ENCODE peak calls at places on chromosomes 13 and 19, in five cellular contexts. One of them, this sample, is unnamed.

GRCh38 chr19:48897181-48897580 is 1.4 kb downstream of the TULP2 start:
- DNase-seq in neural crest cell: no peak
- DNase-seq in COLO829: no peak
- DNase-seq in stimulated activated CD8-positive, alpha-beta memory T cell treated with anti-CD3 and anti-CD28 coated beads, Interleukin-7, amount 100 ng/mL, for 1 hour: no peak
- DNase-seq in CD8-positive, alpha-beta T cell: no peak
- DNase-seq in this sample: no peak

GRCh38 chr13:75345191-75345590 is 136.8 kb downstream of the TBC1D4 start:
- DNase-seq in neural crest cell: no peak
- DNase-seq in COLO829: no peak
- DNase-seq in stimulated activated CD8-positive, alpha-beta memory T cell treated with anti-CD3 and anti-CD28 coated beads, Interleukin-7, amount 100 ng/mL, for 1 hour: no peak
- DNase-seq in CD8-positive, alpha-beta T cell: no peak
- DNase-seq in this sample: no peak

GRCh38 chr13:41916173-41916954 is 44.5 kb downstream of the VWA8 start:
- DNase-seq in CD8-positive, alpha-beta T cell: no peak
- DNase-seq in stimulated activated CD8-positive, alpha-beta memory T cell treated with anti-CD3 and anti-CD28 coated beads, Interleukin-7, amount 100 ng/mL, for 1 hour: no peak
- DNase-seq in COLO829: peak; percentile 69
- DNase-seq in neural crest cell: no peak
- DNase-seq in this sample: no peak

GRCh38 chr13:66635526-66635925 is 594.6 kb downstream of the PCDH9 start:
- DNase-seq in COLO829: peak; percentile 43
- DNase-seq in CD8-positive, alpha-beta T cell: no peak
- DNase-seq in stimulated activated CD8-positive, alpha-beta memory T cell treated with anti-CD3 and anti-CD28 coated beads, Interleukin-7, amount 100 ng/mL, for 1 hour: no peak
- DNase-seq in neural crest cell: no peak
- DNase-seq in this sample: no peak

GRCh38 chr19:3336680-3337523 is 29.5 kb upstream of the NFIC start:
- DNase-seq in CD8-positive, alpha-beta T cell: no peak
- DNase-seq in COLO829: no peak
- DNase-seq in stimulated activated CD8-positive, alpha-beta memory T cell treated with anti-CD3 and anti-CD28 coated beads, Interleukin-7, amount 100 ng/mL, for 1 hour: no peak
- DNase-seq in neural crest cell: no peak
- DNase-seq in this sample: peak; percentile 97

GRCh38 chr13:67063036-67063435 is 167.1 kb downstream of the PCDH9 start:
- DNase-seq in COLO829: no peak
- DNase-seq in CD8-positive, alpha-beta T cell: no peak
- DNase-seq in stimulated activated CD8-positive, alpha-beta memory T cell treated with anti-CD3 and anti-CD28 coated beads, Interleukin-7, amount 100 ng/mL, for 1 hour: no peak
- DNase-seq in neural crest cell: no peak
- DNase-seq in this sample: no peak

GRCh38 chr13:113291129-113291528 is 5.9 kb upstream of the LAMP1 start:
- DNase-seq in stimulated activated CD8-positive, alpha-beta memory T cell treated with anti-CD3 and anti-CD28 coated beads, Interleukin-7, amount 100 ng/mL, for 1 hour: no peak
- DNase-seq in CD8-positive, alpha-beta T cell: no peak
- DNase-seq in neural crest cell: no peak
- DNase-seq in COLO829: no peak
- DNase-seq in this sample: no peak

GRCh38 chr13:109881961-109882558 is 95.7 kb upstream of the IRS2 start:
- DNase-seq in stimulated activated CD8-positive, alpha-beta memory T cell treated with anti-CD3 and anti-CD28 coated beads, Interleukin-7, amount 100 ng/mL, for 1 hour: no peak
- DNase-seq in COLO829: no peak
- DNase-seq in CD8-positive, alpha-beta T cell: no peak
- DNase-seq in neural crest cell: no peak
- DNase-seq in this sample: no peak

GRCh38 chr19:14472202-14472961 is 2.8 kb downstream of the PTGER1 start:
- DNase-seq in COLO829: no peak
- DNase-seq in stimulated activated CD8-positive, alpha-beta memory T cell treated with anti-CD3 and anti-CD28 coated beads, Interleukin-7, amount 100 ng/mL, for 1 hour: peak; percentile 83
- DNase-seq in CD8-positive, alpha-beta T cell: peak; percentile 94
- DNase-seq in neural crest cell: peak; percentile 95
- DNase-seq in this sample: no peak

GRCh38 chr19:23365222-23365621 is 30.0 kb downstream of the ZNF91 start:
- DNase-seq in COLO829: no peak
- DNase-seq in neural crest cell: no peak
- DNase-seq in stimulated activated CD8-positive, alpha-beta memory T cell treated with anti-CD3 and anti-CD28 coated beads, Interleukin-7, amount 100 ng/mL, for 1 hour: no peak
- DNase-seq in CD8-positive, alpha-beta T cell: no peak
- DNase-seq in this sample: no peak

GRCh38 chr19:38233740-38234251 is 9.8 kb upstream of the DPF1 start:
- DNase-seq in stimulated activated CD8-positive, alpha-beta memory T cell treated with anti-CD3 and anti-CD28 coated beads, Interleukin-7, amount 100 ng/mL, for 1 hour: peak; percentile 72
- DNase-seq in neural crest cell: peak; percentile 94
- DNase-seq in COLO829: peak; percentile 76
- DNase-seq in CD8-positive, alpha-beta T cell: peak; percentile 80
- DNase-seq in this sample: peak; percentile 36

GRCh38 chr13:22749626-22750025 is 431.2 kb upstream of the SGCG start:
- DNase-seq in COLO829: no peak
- DNase-seq in stimulated activated CD8-positive, alpha-beta memory T cell treated with anti-CD3 and anti-CD28 coated beads, Interleukin-7, amount 100 ng/mL, for 1 hour: no peak
- DNase-seq in neural crest cell: no peak
- DNase-seq in CD8-positive, alpha-beta T cell: no peak
- DNase-seq in this sample: no peak

GRCh38 chr19:20503536-20503935 is 62.0 kb downstream of the ZNF737 start:
- DNase-seq in CD8-positive, alpha-beta T cell: no peak
- DNase-seq in stimulated activated CD8-positive, alpha-beta memory T cell treated with anti-CD3 and anti-CD28 coated beads, Interleukin-7, amount 100 ng/mL, for 1 hour: no peak
- DNase-seq in neural crest cell: no peak
- DNase-seq in COLO829: no peak
- DNase-seq in this sample: no peak

GRCh38 chr13:51252954-51253531 is 30.8 kb downstream of the FAM124A start:
- DNase-seq in COLO829: no peak
- DNase-seq in CD8-positive, alpha-beta T cell: no peak
- DNase-seq in stimulated activated CD8-positive, alpha-beta memory T cell treated with anti-CD3 and anti-CD28 coated beads, Interleukin-7, amount 100 ng/mL, for 1 hour: no peak
- DNase-seq in neural crest cell: no peak
- DNase-seq in this sample: no peak

GRCh38 chr19:54159352-54160181 is at the start of gene LENG1:
- DNase-seq in CD8-positive, alpha-beta T cell: peak; percentile 96
- DNase-seq in COLO829: peak; percentile 98
- DNase-seq in stimulated activated CD8-positive, alpha-beta memory T cell treated with anti-CD3 and anti-CD28 coated beads, Interleukin-7, amount 100 ng/mL, for 1 hour: peak; percentile 94
- DNase-seq in neural crest cell: peak; percentile 91
- DNase-seq in this sample: peak; percentile 100

GRCh38 chr19:56076413-56076998 is 44.6 kb downstream of the ZNF787 start:
- DNase-seq in neural crest cell: peak; percentile 76
- DNase-seq in COLO829: peak; percentile 62
- DNase-seq in CD8-positive, alpha-beta T cell: peak; percentile 33
- DNase-seq in stimulated activated CD8-positive, alpha-beta memory T cell treated with anti-CD3 and anti-CD28 coated beads, Interleukin-7, amount 100 ng/mL, for 1 hour: no peak
- DNase-seq in this sample: no peak

GRCh38 chr19:33251076-33251475 is 25.4 kb upstream of the SLC7A10 start:
- DNase-seq in stimulated activated CD8-positive, alpha-beta memory T cell treated with anti-CD3 and anti-CD28 coated beads, Interleukin-7, amount 100 ng/mL, for 1 hour: no peak
- DNase-seq in COLO829: no peak
- DNase-seq in neural crest cell: no peak
- DNase-seq in CD8-positive, alpha-beta T cell: no peak
- DNase-seq in this sample: no peak

GRCh38 chr13:112689498-112690241 is at the start of gene ATP11A:
- DNase-seq in neural crest cell: peak; percentile 85
- DNase-seq in CD8-positive, alpha-beta T cell: peak; percentile 69
- DNase-seq in COLO829: peak; percentile 87
- DNase-seq in stimulated activated CD8-positive, alpha-beta memory T cell treated with anti-CD3 and anti-CD28 coated beads, Interleukin-7, amount 100 ng/mL, for 1 hour: peak; percentile 48
- DNase-seq in this sample: peak; percentile 89

GRCh38 chr19:41297628-41298326 is 12.2 kb upstream of the CCDC97 start:
- DNase-seq in COLO829: no peak
- DNase-seq in neural crest cell: no peak
- DNase-seq in stimulated activated CD8-positive, alpha-beta memory T cell treated with anti-CD3 and anti-CD28 coated beads, Interleukin-7, amount 100 ng/mL, for 1 hour: no peak
- DNase-seq in CD8-positive, alpha-beta T cell: peak; percentile 31
- DNase-seq in this sample: no peak

GRCh38 chr13:38350114-38350617 is 515 bp downstream of the UFM1 start:
- DNase-seq in CD8-positive, alpha-beta T cell: peak; percentile 30
- DNase-seq in neural crest cell: no peak
- DNase-seq in COLO829: peak; percentile 25
- DNase-seq in stimulated activated CD8-positive, alpha-beta memory T cell treated with anti-CD3 and anti-CD28 coated beads, Interleukin-7, amount 100 ng/mL, for 1 hour: peak; percentile 27
- DNase-seq in this sample: peak; percentile 59

GRCh38 chr13:45996631-45997030 is 55.9 kb downstream of the ZC3H13 start:
- DNase-seq in stimulated activated CD8-positive, alpha-beta memory T cell treated with anti-CD3 and anti-CD28 coated beads, Interleukin-7, amount 100 ng/mL, for 1 hour: no peak
- DNase-seq in CD8-positive, alpha-beta T cell: no peak
- DNase-seq in neural crest cell: no peak
- DNase-seq in COLO829: no peak
- DNase-seq in this sample: no peak

GRCh38 chr19:48611872-48612271 is 3.0 kb downstream of the FAM83E start:
- DNase-seq in CD8-positive, alpha-beta T cell: no peak
- DNase-seq in stimulated activated CD8-positive, alpha-beta memory T cell treated with anti-CD3 and anti-CD28 coated beads, Interleukin-7, amount 100 ng/mL, for 1 hour: no peak
- DNase-seq in neural crest cell: no peak
- DNase-seq in COLO829: no peak
- DNase-seq in this sample: no peak

GRCh38 chr19:14565298-14565679 is 6.6 kb downstream of the NDUFB7 start:
- DNase-seq in stimulated activated CD8-positive, alpha-beta memory T cell treated with anti-CD3 and anti-CD28 coated beads, Interleukin-7, amount 100 ng/mL, for 1 hour: no peak
- DNase-seq in CD8-positive, alpha-beta T cell: no peak
- DNase-seq in COLO829: no peak
- DNase-seq in neural crest cell: no peak
- DNase-seq in this sample: no peak

GRCh38 chr19:48826606-48827020 is 9.7 kb downstream of the HSD17B14 start:
- DNase-seq in stimulated activated CD8-positive, alpha-beta memory T cell treated with anti-CD3 and anti-CD28 coated beads, Interleukin-7, amount 100 ng/mL, for 1 hour: no peak
- DNase-seq in neural crest cell: no peak
- DNase-seq in CD8-positive, alpha-beta T cell: no peak
- DNase-seq in COLO829: no peak
- DNase-seq in this sample: no peak

GRCh38 chr13:114129649-114130062 is 2.8 kb downstream of the RASA3 start:
- DNase-seq in CD8-positive, alpha-beta T cell: peak; percentile 50
- DNase-seq in neural crest cell: no peak
- DNase-seq in stimulated activated CD8-positive, alpha-beta memory T cell treated with anti-CD3 and anti-CD28 coated beads, Interleukin-7, amount 100 ng/mL, for 1 hour: no peak
- DNase-seq in COLO829: no peak
- DNase-seq in this sample: no peak

GRCh38 chr19:27793128-27793643 is 1419.8 kb downstream of the UQCRFS1 start:
- DNase-seq in neural crest cell: no peak
- DNase-seq in COLO829: peak; percentile 85
- DNase-seq in CD8-positive, alpha-beta T cell: peak; percentile 62
- DNase-seq in stimulated activated CD8-positive, alpha-beta memory T cell treated with anti-CD3 and anti-CD28 coated beads, Interleukin-7, amount 100 ng/mL, for 1 hour: no peak
- DNase-seq in this sample: peak; percentile 62

GRCh38 chr13:23671367-23671766 is 101.2 kb downstream of the TNFRSF19 start:
- DNase-seq in CD8-positive, alpha-beta T cell: no peak
- DNase-seq in neural crest cell: no peak
- DNase-seq in stimulated activated CD8-positive, alpha-beta memory T cell treated with anti-CD3 and anti-CD28 coated beads, Interleukin-7, amount 100 ng/mL, for 1 hour: no peak
- DNase-seq in COLO829: no peak
- DNase-seq in this sample: no peak

GRCh38 chr19:37007587-37008220 is 70.5 kb upstream of the ZNF420 start:
- DNase-seq in stimulated activated CD8-positive, alpha-beta memory T cell treated with anti-CD3 and anti-CD28 coated beads, Interleukin-7, amount 100 ng/mL, for 1 hour: peak; percentile 2
- DNase-seq in COLO829: peak; percentile 12
- DNase-seq in CD8-positive, alpha-beta T cell: peak; percentile 17
- DNase-seq in neural crest cell: no peak
- DNase-seq in this sample: peak; percentile 86

GRCh38 chr13:104008571-104009435 is 942.6 kb upstream of the SLC10A2 start:
- DNase-seq in CD8-positive, alpha-beta T cell: no peak
- DNase-seq in COLO829: peak; percentile 23
- DNase-seq in neural crest cell: no peak
- DNase-seq in stimulated activated CD8-positive, alpha-beta memory T cell treated with anti-CD3 and anti-CD28 coated beads, Interleukin-7, amount 100 ng/mL, for 1 hour: no peak
- DNase-seq in this sample: no peak

GRCh38 chr13:114339779-114340534 is 25.7 kb downstream of the CHAMP1 start:
- DNase-seq in CD8-positive, alpha-beta T cell: peak; percentile 34
- DNase-seq in neural crest cell: no peak
- DNase-seq in COLO829: peak; percentile 44
- DNase-seq in stimulated activated CD8-positive, alpha-beta memory T cell treated with anti-CD3 and anti-CD28 coated beads, Interleukin-7, amount 100 ng/mL, for 1 hour: peak; percentile 5
- DNase-seq in this sample: no peak